ENCODE peak calls at places on chromosome 5, in four cellular contexts. C is spleen, O is foreskin keratinocyte, L is substantia nigra. G is an unnamed sample.

GRCh38 chr5:72463499-72464052 is 43.6 kb downstream of the ZNF366 start:
- DNase-seq in C (no peak), O (peak; percentile 63), L (no peak), G (no peak)

GRCh38 chr5:145520335-145520734 is 314.8 kb downstream of the PRELID2 start:
- DNase-seq in C (no peak), O (no peak), L (no peak), G (no peak)

GRCh38 chr5:95900383-95900958 is 61.2 kb downstream of the ELL2 start:
- DNase-seq in C (no peak), O (no peak), L (no peak), G (no peak)

GRCh38 chr5:131357739-131358561 is 94.1 kb downstream of the CDC42SE2 start:
- DNase-seq in C (no peak), O (no peak), L (no peak), G (no peak)

GRCh38 chr5:94181940-94182339 is 436.5 kb downstream of the KIAA0825 start:
- DNase-seq in C (no peak), O (no peak), L (no peak), G (no peak)

GRCh38 chr5:103800728-103801127 is 238.1 kb upstream of the NUDT12 start:
- DNase-seq in C (no peak), O (peak; percentile 14), L (no peak), G (no peak)

GRCh38 chr5:10985091-10985490 is 224.1 kb upstream of the DAP start:
- DNase-seq in C (no peak), O (no peak), L (no peak), G (no peak)

GRCh38 chr5:109739741-109740140 is 50.0 kb downstream of the MAN2A1 start:
- DNase-seq in C (no peak), O (peak; percentile 45), L (no peak), G (no peak)

GRCh38 chr5:173962436-173962835 is 26.5 kb upstream of the C5orf47 start:
- DNase-seq in C (no peak), O (no peak), L (no peak), G (no peak)

GRCh38 chr5:157607371-157608161 is 32.0 kb upstream of the ADAM19 start:
- DNase-seq in C (no peak), O (peak; percentile 93), L (no peak), G (no peak)

GRCh38 chr5:36060516-36060885 is 6.2 kb downstream of the UGT3A2 start:
- DNase-seq in C (no peak), O (no peak), L (no peak), G (no peak)

GRCh38 chr5:103667068-103667467 is 104.5 kb upstream of the NUDT12 start:
- DNase-seq in C (no peak), O (peak; percentile 7), L (no peak), G (no peak)

GRCh38 chr5:71865202-71865601 is 146.1 kb downstream of the CARTPT start:
- DNase-seq in C (no peak), O (peak; percentile 56), L (no peak), G (no peak)

GRCh38 chr5:128684951-128685350 is 146.9 kb upstream of the FBN2 start:
- DNase-seq in C (no peak), O (no peak), L (no peak), G (no peak)

GRCh38 chr5:42036379-42036778 is 111.3 kb downstream of the FBXO4 start:
- DNase-seq in C (no peak), O (no peak), L (no peak), G (no peak)

GRCh38 chr5:54309751-54310432 is 481 bp downstream of the ARL15 start:
- DNase-seq in C (peak; percentile 92), O (no peak), L (no peak), G (peak; percentile 63)

GRCh38 chr5:72180925-72181324 is 73.7 kb downstream of the MAP1B start:
- DNase-seq in C (no peak), O (no peak), L (no peak), G (no peak)

GRCh38 chr5:69491838-69492390 is 676 bp upstream of the OCLN start:
- DNase-seq in C (no peak), O (no peak), L (no peak), G (no peak)

GRCh38 chr5:407051-407450 is 35.9 kb upstream of the EXOC3 start:
- DNase-seq in C (no peak), O (no peak), L (no peak), G (no peak)

DNA sequence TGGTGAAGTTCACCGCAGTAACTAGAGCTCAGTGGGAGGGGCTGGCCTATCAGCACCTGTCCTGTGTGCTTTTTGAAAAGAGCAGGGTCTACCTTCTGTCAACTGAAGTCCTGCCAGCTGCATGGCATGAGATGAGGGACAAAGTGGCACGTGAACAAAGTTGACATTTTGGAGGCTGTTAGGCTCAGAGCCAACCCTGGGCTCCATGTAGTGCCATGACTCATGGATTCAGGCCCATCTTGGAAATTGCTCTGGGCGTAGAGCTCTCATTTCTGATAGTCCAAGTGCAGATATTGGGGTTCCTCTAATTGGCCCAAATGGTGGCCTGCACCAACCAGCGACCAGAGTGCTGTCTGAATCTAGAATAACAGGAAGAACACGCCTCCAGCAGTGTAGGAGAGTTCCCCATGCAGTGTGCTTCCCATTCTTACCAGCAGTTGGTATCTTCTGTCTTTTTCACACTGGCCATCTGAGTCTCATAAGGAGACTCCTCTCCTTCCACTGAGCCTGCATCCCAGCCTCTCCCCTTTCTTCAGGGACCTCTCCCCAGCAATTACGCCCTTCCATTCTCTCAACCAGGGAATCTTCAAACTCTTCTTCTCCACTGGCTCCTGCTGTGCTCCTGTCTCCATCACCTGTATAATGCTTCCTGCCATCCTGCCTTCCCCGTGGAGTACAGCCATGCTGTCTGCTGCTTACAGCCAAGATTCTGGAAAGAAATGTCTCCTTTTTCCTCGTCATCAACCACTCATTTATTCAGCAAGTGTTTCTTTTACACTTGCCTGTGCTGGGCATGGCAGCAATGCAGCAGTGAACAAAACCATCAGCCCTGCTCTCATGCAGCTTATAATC is 30.4 kb downstream of the IRF1 start:
- DNase-seq in C (peak; percentile 87), O (no peak), L (no peak), G (no peak)
- H3K27ac ChIP-seq in C (peak overlapping the region; percentile 65), O (no peak overlapping the region), L (no peak overlapping the region), G (no peak overlapping the region)

DNA sequence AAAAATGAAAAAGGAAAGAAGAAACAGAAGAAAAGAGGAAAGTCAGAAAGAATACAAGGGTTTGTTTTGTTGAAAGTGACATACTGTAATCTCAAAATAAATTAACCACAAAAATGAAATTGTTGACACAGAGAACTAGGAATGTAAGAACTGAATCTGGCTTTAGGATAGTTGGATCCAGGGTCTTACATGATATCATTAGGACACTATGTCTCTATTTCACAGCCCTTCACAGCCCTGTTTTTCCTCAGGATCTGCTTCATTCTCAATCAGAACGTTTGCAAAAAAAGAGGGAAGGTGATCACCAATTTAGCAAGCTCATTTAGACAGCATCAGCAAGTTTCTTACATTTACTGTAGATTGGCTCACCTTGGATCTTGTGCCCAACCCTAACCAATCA is 188.5 kb upstream of the NREP start:
- DNase-seq in C (no peak), O (no peak), L (no peak), G (no peak)
- H3K27ac ChIP-seq in C (no peak overlapping the region), O (no peak overlapping the region), L (no peak overlapping the region), G (no peak overlapping the region)

GRCh38 chr5:154793599-154794524 is 38.7 kb downstream of the LARP1 start:
- DNase-seq in C (peak; percentile 63), O (no peak), L (no peak), G (no peak)
- H3K27ac ChIP-seq in C (no peak overlapping the region), O (no peak overlapping the region), L (no peak overlapping the region), G (no peak overlapping the region)

GRCh38 chr5:60339691-60340191 is 360.2 kb downstream of the DEPDC1B start:
- DNase-seq in C (no peak), O (no peak), L (peak; percentile 59), G (no peak)

GRCh38 chr5:60340965-60341471 is 358.9 kb downstream of the DEPDC1B start:
- DNase-seq in C (no peak), O (no peak), L (no peak), G (no peak)

GRCh38 chr5:60338846-60339245 is 361.1 kb downstream of the DEPDC1B start:
- DNase-seq in C (no peak), O (no peak), L (no peak), G (no peak)

GRCh38 chr5:60343102-60343501 is 356.9 kb downstream of the DEPDC1B start:
- DNase-seq in C (no peak), O (no peak), L (no peak), G (no peak)

DNA sequence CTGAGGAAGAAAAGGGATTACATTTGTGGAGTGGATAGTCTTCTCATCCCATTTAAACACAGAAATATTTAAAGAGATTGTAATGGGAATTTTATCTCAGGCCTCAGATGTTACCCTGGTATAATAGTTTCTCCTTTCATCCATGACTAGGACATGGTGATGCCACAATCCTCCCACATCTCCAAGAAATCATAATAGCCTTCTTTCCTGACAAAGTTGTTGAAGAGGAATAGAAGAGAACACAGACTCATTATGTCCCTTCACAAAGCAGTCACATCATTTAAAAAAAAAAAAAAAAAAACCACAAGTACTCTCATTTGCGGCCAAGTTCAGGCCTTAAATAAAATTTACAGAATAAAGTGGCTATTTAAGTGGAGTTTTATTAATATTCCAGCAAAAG is 359.6 kb downstream of the DEPDC1B start:
- DNase-seq in C (no peak), O (no peak), L (no peak), G (no peak)
- H3K27ac ChIP-seq in C (no peak overlapping the region), O (no peak overlapping the region), L (peak overlapping the region; percentile 50), G (no peak overlapping the region)

GRCh38 chr5:61949680-61950435 is 356.1 kb upstream of the KIF2A start:
- DNase-seq in C (no peak), O (no peak), L (no peak), G (no peak)
- H3K27ac ChIP-seq in C (no peak overlapping the region), O (no peak overlapping the region), L (peak overlapping the region; percentile 8), G (peak overlapping the region; percentile 41)

GRCh38 chr5:108727639-108728565 is 19.8 kb upstream of the FER start:
- DNase-seq in C (peak; percentile 95), O (peak; percentile 74), L (peak; percentile 81), G (peak; percentile 25)

GRCh38 chr5:108727154-108727638 is 20.5 kb upstream of the FER start:
- DNase-seq in C (no peak), O (no peak), L (peak; percentile 43), G (no peak)

GRCh38 chr5:108728566-108729305 is 19.0 kb upstream of the FER start:
- DNase-seq in C (no peak), O (no peak), L (no peak), G (no peak)

GRCh38 chr5:108730617-108731340 is 16.9 kb upstream of the FER start:
- DNase-seq in C (no peak), O (no peak), L (no peak), G (no peak)

DNA sequence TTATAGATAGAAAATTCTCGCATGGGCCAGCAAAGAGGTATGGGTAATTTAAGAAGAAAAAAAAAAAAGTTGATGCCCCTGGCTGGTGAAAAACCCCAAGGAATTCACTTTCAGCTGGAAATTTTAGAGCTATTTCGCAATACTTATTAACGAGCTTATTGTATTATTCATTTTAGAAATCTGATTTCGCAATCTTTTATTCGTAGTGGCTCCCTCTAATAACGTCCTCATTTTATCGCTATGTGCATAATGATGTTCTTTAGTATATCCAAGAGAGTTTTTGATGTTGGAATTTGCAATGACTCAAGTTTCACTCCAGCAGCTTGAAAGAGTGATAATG is 18.4 kb upstream of the FER start:
- DNase-seq in C (no peak), O (no peak), L (no peak), G (no peak)
- H3K27ac ChIP-seq in C (no peak overlapping the region), O (no peak overlapping the region), L (no peak overlapping the region), G (no peak overlapping the region)

G was measured in caudate nucleus.